ENCODE peak calls at places on chromosomes 16 and 17, in six cellular contexts. One of them, this sample, is unnamed.

GRCh38 chr17:72343911-72344310 is 223.1 kb downstream of the SOX9 start:
- DNase-seq in upper lobe of left lung: no peak
- DNase-seq in WERI-Rb-1: no peak
- DNase-seq in AG04450: no peak
- DNase-seq in omental fat pad: no peak
- DNase-seq in AG04449: no peak
- DNase-seq in this sample: no peak

GRCh38 chr17:17849863-17850373 is 13.1 kb upstream of the SREBF1 start:
- DNase-seq in upper lobe of left lung: peak; percentile 69
- DNase-seq in WERI-Rb-1: no peak
- DNase-seq in AG04450: no peak
- DNase-seq in omental fat pad: no peak
- DNase-seq in AG04449: no peak
- DNase-seq in this sample: no peak

GRCh38 chr16:55370762-55371482 is 46.9 kb downstream of the IRX6 start:
- DNase-seq in upper lobe of left lung: peak; percentile 63
- DNase-seq in WERI-Rb-1: peak; percentile 80
- DNase-seq in AG04450: no peak
- DNase-seq in omental fat pad: no peak
- DNase-seq in AG04449: no peak
- DNase-seq in this sample: no peak

GRCh38 chr16:64657316-64658011 is 464.4 kb downstream of the CDH11 start:
- DNase-seq in upper lobe of left lung: no peak
- DNase-seq in WERI-Rb-1: no peak
- DNase-seq in AG04450: no peak
- DNase-seq in omental fat pad: no peak
- DNase-seq in AG04449: peak; percentile 49
- DNase-seq in this sample: no peak

GRCh38 chr16:50267151-50267631 is 840 bp downstream of the ADCY7 start:
- DNase-seq in upper lobe of left lung: no peak
- DNase-seq in WERI-Rb-1: no peak
- DNase-seq in AG04450: no peak
- DNase-seq in omental fat pad: no peak
- DNase-seq in AG04449: no peak
- DNase-seq in this sample: no peak

GRCh38 chr17:81064746-81065475 is 30.0 kb downstream of the BAIAP2 start:
- DNase-seq in upper lobe of left lung: peak; percentile 68
- DNase-seq in WERI-Rb-1: peak; percentile 50
- DNase-seq in AG04450: no peak
- DNase-seq in omental fat pad: no peak
- DNase-seq in AG04449: peak; percentile 36
- DNase-seq in this sample: no peak

GRCh38 chr17:49907279-49907678 is 59.4 kb upstream of the TAC4 start:
- DNase-seq in upper lobe of left lung: no peak
- DNase-seq in WERI-Rb-1: no peak
- DNase-seq in AG04450: no peak
- DNase-seq in omental fat pad: no peak
- DNase-seq in AG04449: no peak
- DNase-seq in this sample: no peak

GRCh38 chr16:14559809-14560227 is 70.2 kb downstream of the PARN start:
- DNase-seq in upper lobe of left lung: peak; percentile 80
- DNase-seq in WERI-Rb-1: no peak
- DNase-seq in AG04450: no peak
- DNase-seq in omental fat pad: no peak
- DNase-seq in AG04449: no peak
- DNase-seq in this sample: no peak

GRCh38 chr16:85651822-85652430 is 36.8 kb downstream of the GINS2 start:
- DNase-seq in upper lobe of left lung: no peak
- DNase-seq in WERI-Rb-1: no peak
- DNase-seq in AG04450: no peak
- DNase-seq in omental fat pad: no peak
- DNase-seq in AG04449: no peak
- DNase-seq in this sample: no peak

GRCh38 chr16:15777533-15778203 is 79.2 kb downstream of the MYH11 start:
- DNase-seq in upper lobe of left lung: no peak
- DNase-seq in WERI-Rb-1: peak; percentile 82
- DNase-seq in AG04450: peak; percentile 43
- DNase-seq in omental fat pad: no peak
- DNase-seq in AG04449: no peak
- DNase-seq in this sample: no peak

GRCh38 chr17:76241776-76242175 is 1.5 kb upstream of the RNF157 start:
- DNase-seq in upper lobe of left lung: no peak
- DNase-seq in WERI-Rb-1: no peak
- DNase-seq in AG04450: no peak
- DNase-seq in omental fat pad: no peak
- DNase-seq in AG04449: no peak
- DNase-seq in this sample: no peak

GRCh38 chr17:56499799-56500388 is 93.6 kb upstream of the NOG start:
- DNase-seq in upper lobe of left lung: no peak
- DNase-seq in WERI-Rb-1: peak; percentile 39
- DNase-seq in AG04450: no peak
- DNase-seq in omental fat pad: no peak
- DNase-seq in AG04449: no peak
- DNase-seq in this sample: no peak
- TF ChIP-seq CTCF in upper lobe of left lung: no peak
- TF ChIP-seq CTCF in WERI-Rb-1: peak; percentile 47
- TF ChIP-seq CTCF in AG04450: peak; percentile 50
- TF ChIP-seq CTCF in omental fat pad: no peak
- TF ChIP-seq CTCF in AG04449: peak; percentile 23
- TF ChIP-seq CTCF in this sample: no peak

GRCh38 chr16:74448990-74449389 is 27.7 kb upstream of the CLEC18B start:
- DNase-seq in upper lobe of left lung: peak; percentile 70
- DNase-seq in WERI-Rb-1: no peak
- DNase-seq in AG04450: peak; percentile 78
- DNase-seq in omental fat pad: no peak
- DNase-seq in AG04449: peak; percentile 58
- DNase-seq in this sample: no peak

GRCh38 chr16:74447578-74447977 is 26.3 kb upstream of the CLEC18B start:
- DNase-seq in upper lobe of left lung: no peak
- DNase-seq in WERI-Rb-1: no peak
- DNase-seq in AG04450: no peak
- DNase-seq in omental fat pad: no peak
- DNase-seq in AG04449: no peak
- DNase-seq in this sample: no peak

GRCh38 chr16:74450236-74450635 is 29.0 kb upstream of the CLEC18B start:
- DNase-seq in upper lobe of left lung: no peak
- DNase-seq in WERI-Rb-1: no peak
- DNase-seq in AG04450: no peak
- DNase-seq in omental fat pad: no peak
- DNase-seq in AG04449: no peak
- DNase-seq in this sample: no peak

GRCh38 chr16:74450967-74451760 is 29.9 kb upstream of the CLEC18B start:
- DNase-seq in upper lobe of left lung: no peak
- DNase-seq in WERI-Rb-1: no peak
- DNase-seq in AG04450: no peak
- DNase-seq in omental fat pad: no peak
- DNase-seq in AG04449: no peak
- DNase-seq in this sample: no peak

GRCh38 chr16:74449470-74449869 is 28.2 kb upstream of the CLEC18B start:
- DNase-seq in upper lobe of left lung: peak; percentile 27
- DNase-seq in WERI-Rb-1: no peak
- DNase-seq in AG04450: no peak
- DNase-seq in omental fat pad: no peak
- DNase-seq in AG04449: peak; percentile 19
- DNase-seq in this sample: no peak
- TF ChIP-seq CTCF in upper lobe of left lung: no peak
- TF ChIP-seq CTCF in WERI-Rb-1: no peak
- TF ChIP-seq CTCF in AG04450: no peak
- TF ChIP-seq CTCF in omental fat pad: no peak
- TF ChIP-seq CTCF in AG04449: no peak
- TF ChIP-seq CTCF in this sample: no peak

GRCh38 chr16:17277981-17278381 is 192.8 kb downstream of the XYLT1 start:
- DNase-seq in upper lobe of left lung: peak; percentile 24
- DNase-seq in WERI-Rb-1: peak; percentile 66
- DNase-seq in AG04450: no peak
- DNase-seq in omental fat pad: no peak
- DNase-seq in AG04449: no peak
- DNase-seq in this sample: peak; percentile 25
- TF ChIP-seq CTCF in upper lobe of left lung: no peak
- TF ChIP-seq CTCF in WERI-Rb-1: peak; percentile 68
- TF ChIP-seq CTCF in AG04450: peak; percentile 51
- TF ChIP-seq CTCF in omental fat pad: no peak
- TF ChIP-seq CTCF in AG04449: peak; percentile 30
- TF ChIP-seq CTCF in this sample: no peak

DNA sequence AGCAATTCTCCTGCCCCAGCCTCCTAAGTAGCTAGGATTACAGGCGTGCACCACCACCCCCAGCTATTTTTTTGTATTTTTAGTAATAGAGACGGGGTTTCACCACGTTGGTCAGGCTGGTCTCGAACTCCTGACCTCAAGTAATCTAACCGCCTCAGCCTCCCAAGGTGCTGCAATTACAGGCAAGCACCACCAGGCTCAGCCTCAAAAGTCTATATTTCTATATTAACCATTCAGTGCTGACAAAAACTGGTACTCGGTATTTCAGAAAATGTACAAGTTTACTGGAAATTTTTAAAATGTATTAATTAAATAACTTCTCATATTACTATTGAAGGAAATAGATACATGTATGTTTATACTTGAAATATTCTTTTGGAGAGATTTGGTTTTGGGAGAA is 1.4 kb upstream of the HEXD start:
- DNase-seq in upper lobe of left lung: no peak
- DNase-seq in WERI-Rb-1: no peak
- DNase-seq in AG04450: no peak
- DNase-seq in omental fat pad: no peak
- DNase-seq in AG04449: no peak
- DNase-seq in this sample: no peak
- TF ChIP-seq CTCF in upper lobe of left lung: no peak
- TF ChIP-seq CTCF in WERI-Rb-1: no peak
- TF ChIP-seq CTCF in AG04450: peak; percentile 26
- TF ChIP-seq CTCF in omental fat pad: no peak
- TF ChIP-seq CTCF in AG04449: no peak
- TF ChIP-seq CTCF in this sample: no peak

This sample was measured in activated B cell treated with CpG ODN at 0.5 μM for 24 hours.